ENCODE peak calls at places on chromosomes 1 and 21, in seven cellular contexts. H, Z, J, S, I, K and M are unnamed samples.

GRCh38 chr1:155062702-155063411 is 683 bp upstream of the EFNA4 start:
- DNase-seq in J (peak), K (peak), H (peak), S (peak), I (peak), Z (no peak), M (no peak)

GRCh38 chr1:26627959-26628358 is 67.9 kb upstream of the ARID1A start:
- DNase-seq in J (no peak), K (no peak), I (no peak), Z (no peak), S (no peak), H (no peak), M (no peak)

GRCh38 chr1:41367102-41367537 is 5.9 kb downstream of the FOXO6 start:
- DNase-seq in Z (no peak), S (no peak), K (no peak), I (no peak), H (no peak), J (no peak), M (no peak)

GRCh38 chr1:162943627-162944026 is 82.7 kb upstream of the CCDC190 start:
- DNase-seq in I (no peak), K (no peak), S (no peak), Z (no peak), J (no peak), H (no peak), M (peak)

GRCh38 chr1:112956503-112957132 is 622 bp upstream of the SLC16A1 start:
- DNase-seq in J (no peak), S (peak), I (no peak), Z (no peak), K (peak), H (no peak), M (no peak)

GRCh38 chr1:153260473-153260979 is 1.0 kb downstream of the LORICRIN start:
- DNase-seq in I (no peak), J (no peak), K (no peak), Z (no peak), S (peak), H (no peak), M (no peak)

GRCh38 chr21:42433946-42434551 is 30.3 kb downstream of the UBASH3A start:
- DNase-seq in K (no peak), S (no peak), J (no peak), H (no peak), Z (no peak), I (no peak), M (peak)

GRCh38 chr1:109478806-109479205 is 4.9 kb upstream of the ATXN7L2 start:
- DNase-seq in K (peak), I (no peak), S (no peak), H (peak), J (no peak), Z (no peak), M (no peak)

GRCh38 chr21:42183374-42184266 is 35.3 kb upstream of the ABCG1 start:
- DNase-seq in I (no peak), K (no peak), H (no peak), Z (no peak), S (no peak), J (no peak), M (no peak)

GRCh38 chr1:18580676-18581419 is 49.8 kb upstream of the PAX7 start:
- DNase-seq in Z (no peak), J (no peak), H (no peak), I (no peak), K (no peak), S (no peak), M (no peak)

GRCh38 chr21:38810034-38810825 is 4.5 kb downstream of the ETS2 start:
- DNase-seq in J (no peak), K (no peak), Z (no peak), S (no peak), I (no peak), H (no peak), M (no peak)

GRCh38 chr1:155909894-155910293 is 1.3 kb downstream of the RIT1 start:
- DNase-seq in S (no peak), I (no peak), K (no peak), J (no peak), Z (no peak), H (no peak), M (no peak)

GRCh38 chr21:14684071-14684470 is 138.0 kb upstream of the SAMSN1 start:
- DNase-seq in S (no peak), J (no peak), Z (no peak), K (no peak), I (no peak), H (no peak), M (no peak)

GRCh38 chr1:200129480-200129879 is 102.0 kb downstream of the NR5A2 start:
- DNase-seq in S (peak), J (peak), Z (no peak), I (no peak), H (no peak), K (peak), M (no peak)

GRCh38 chr1:17110555-17110926 is 8.7 kb downstream of the PADI2 start:
- DNase-seq in K (no peak), H (no peak), Z (no peak), J (no peak), S (no peak), I (no peak), M (no peak)

GRCh38 chr1:98030976-98031375 is 110.1 kb upstream of the DPYD start:
- DNase-seq in Z (no peak), H (no peak), I (no peak), J (no peak), S (no peak), K (no peak), M (no peak)

GRCh38 chr1:57307382-57307781 is 116.5 kb downstream of the DAB1 start:
- DNase-seq in I (no peak), K (peak), H (peak), J (peak), S (peak), Z (no peak), M (no peak)

GRCh38 chr1:99672500-99673213 is 26.7 kb downstream of the PALMD start:
- DNase-seq in H (no peak), Z (no peak), S (no peak), K (no peak), J (no peak), I (no peak), M (no peak)

GRCh38 chr1:31501505-31501904 is 74.8 kb upstream of the TINAGL1 start:
- DNase-seq in H (no peak), I (no peak), Z (no peak), K (no peak), S (no peak), J (no peak), M (no peak)

GRCh38 chr1:160169553-160170399 is 18.4 kb downstream of the ATP1A4 start:
- DNase-seq in I (peak), K (no peak), Z (no peak), H (no peak), J (peak), S (peak), M (no peak)

GRCh38 chr1:30068787-30069472 is 654.5 kb downstream of the MATN1 start:
- DNase-seq in K (no peak), Z (no peak), I (no peak), J (no peak), S (no peak), H (no peak), M (no peak)

GRCh38 chr1:65420590-65421340 is at the start of the genes LEPR and LEPROT:
- DNase-seq in H (no peak), I (no peak), K (no peak), Z (no peak), J (peak), S (no peak), M (peak)